ENCODE peak calls at places on chromosomes 5 and 9, in five cellular contexts. L is stomach; V is heart right ventricle; H is SW 1271; Z is activated effector memory CD4-positive, alpha-beta T cell treated with anti-CD3 and anti-CD28 coated beads, Interleukin-2, amount 50 U/mL, for 16 hours. T is an unnamed sample.

GRCh38 chr9:113594484-113595299 is 131.2 kb downstream of the RGS3 start:
- DNase-seq in L (peak; percentile 56), V (no peak), H (no peak), Z (no peak), T (no peak)

GRCh38 chr9:8734760-8735159 is 935.2 kb upstream of the DMAC1 start:
- DNase-seq in L (no peak), V (no peak), H (no peak), Z (no peak), T (no peak)

GRCh38 chr5:176152191-176152932 is 85.9 kb upstream of the SIMC1 start:
- DNase-seq in L (no peak), V (no peak), H (no peak), Z (no peak), T (no peak)

GRCh38 chr9:14863402-14863801 is 46.8 kb downstream of the FREM1 start:
- DNase-seq in L (no peak), V (no peak), H (no peak), Z (no peak), T (no peak)

GRCh38 chr9:16121593-16121992 is 568.8 kb downstream of the CCDC171 start:
- DNase-seq in L (no peak), V (no peak), H (no peak), Z (no peak), T (no peak)

GRCh38 chr5:78113689-78114088 is 180.8 kb downstream of the AP3B1 start:
- DNase-seq in L (no peak), V (no peak), H (no peak), Z (no peak), T (no peak)

GRCh38 chr5:178421128-178421527 is 169.1 kb downstream of the COL23A1 start:
- DNase-seq in L (no peak), V (no peak), H (no peak), Z (no peak), T (no peak)

GRCh38 chr5:76684756-76685594 is 31.0 kb upstream of the F2R start:
- DNase-seq in L (no peak), V (no peak), H (no peak), Z (no peak), T (no peak)

GRCh38 chr5:58905944-58906343 is 323.1 kb downstream of the RAB3C start:
- DNase-seq in L (no peak), V (no peak), H (no peak), Z (no peak), T (no peak)

GRCh38 chr9:15357050-15357653 is 50.1 kb upstream of the TTC39B start:
- DNase-seq in L (peak; percentile 28), V (no peak), H (no peak), Z (peak; percentile 75), T (no peak)

GRCh38 chr5:110625376-110625999 is 101.0 kb downstream of the TMEM232 start:
- DNase-seq in L (no peak), V (no peak), H (peak; percentile 70), Z (no peak), T (no peak)

GRCh38 chr5:154368041-154368800 is 77.6 kb upstream of the SAP30L start:
- DNase-seq in L (no peak), V (peak; percentile 38), H (peak; percentile 98), Z (no peak), T (peak; percentile 82)

GRCh38 chr9:3191715-3192114 is 334.1 kb downstream of the RFX3 start:
- DNase-seq in L (no peak), V (no peak), H (no peak), Z (no peak), T (no peak)